ENCODE peak calls at places on chromosome X, in eight cellular contexts. One of them, this sample, is unnamed.

GRCh38 chrX:45722471-45722870 is 521.8 kb upstream of the DIPK2B start:
- DNase-seq in GM12865: no peak
- DNase-seq in RWPE1: no peak
- DNase-seq in transverse colon: no peak
- DNase-seq in type B pancreatic cell: no peak
- DNase-seq in ascending aorta: no peak
- DNase-seq in HL-60: no peak
- DNase-seq in brain microvascular endothelial cell: no peak
- DNase-seq in this sample: no peak

GRCh38 chrX:54824195-54824594 is 16.6 kb downstream of the MAGED2 start:
- DNase-seq in HL-60: no peak
- DNase-seq in GM12865: no peak
- DNase-seq in RWPE1: no peak
- DNase-seq in brain microvascular endothelial cell: no peak
- DNase-seq in transverse colon: no peak
- DNase-seq in type B pancreatic cell: no peak
- DNase-seq in ascending aorta: no peak
- DNase-seq in this sample: no peak

GRCh38 chrX:78574306-78574705 is 84.8 kb downstream of the RTL3 start:
- DNase-seq in HL-60: no peak
- DNase-seq in RWPE1: no peak
- DNase-seq in type B pancreatic cell: no peak
- DNase-seq in brain microvascular endothelial cell: no peak
- DNase-seq in ascending aorta: no peak
- DNase-seq in GM12865: no peak
- DNase-seq in transverse colon: peak
- DNase-seq in this sample: no peak

GRCh38 chrX:18119856-18120255 is 100.8 kb downstream of the BEND2 start:
- DNase-seq in brain microvascular endothelial cell: no peak
- DNase-seq in RWPE1: no peak
- DNase-seq in transverse colon: no peak
- DNase-seq in GM12865: no peak
- DNase-seq in HL-60: no peak
- DNase-seq in ascending aorta: no peak
- DNase-seq in type B pancreatic cell: no peak
- DNase-seq in this sample: no peak

GRCh38 chrX:135737361-135738071 is 24.1 kb downstream of the CT45A1 start:
- DNase-seq in HL-60: no peak
- DNase-seq in RWPE1: no peak
- DNase-seq in type B pancreatic cell: no peak
- DNase-seq in brain microvascular endothelial cell: no peak
- DNase-seq in GM12865: no peak
- DNase-seq in ascending aorta: no peak
- DNase-seq in transverse colon: no peak
- DNase-seq in this sample: no peak

GRCh38 chrX:45584717-45585116 is 384.0 kb upstream of the DIPK2B start:
- DNase-seq in type B pancreatic cell: no peak
- DNase-seq in HL-60: no peak
- DNase-seq in ascending aorta: no peak
- DNase-seq in RWPE1: peak
- DNase-seq in transverse colon: no peak
- DNase-seq in GM12865: no peak
- DNase-seq in brain microvascular endothelial cell: no peak
- DNase-seq in this sample: peak

GRCh38 chrX:139967300-139967699 is 2.0 kb upstream of the CXorf66 start:
- DNase-seq in type B pancreatic cell: no peak
- DNase-seq in HL-60: no peak
- DNase-seq in brain microvascular endothelial cell: no peak
- DNase-seq in GM12865: peak
- DNase-seq in RWPE1: no peak
- DNase-seq in ascending aorta: no peak
- DNase-seq in transverse colon: peak
- DNase-seq in this sample: no peak

GRCh38 chrX:45449982-45450381 is 249.3 kb upstream of the DIPK2B start:
- DNase-seq in RWPE1: peak
- DNase-seq in type B pancreatic cell: no peak
- DNase-seq in brain microvascular endothelial cell: no peak
- DNase-seq in HL-60: no peak
- DNase-seq in transverse colon: no peak
- DNase-seq in ascending aorta: no peak
- DNase-seq in GM12865: no peak
- DNase-seq in this sample: peak

GRCh38 chrX:3177851-3178250 is 136.6 kb downstream of the ARSF start:
- DNase-seq in ascending aorta: no peak
- DNase-seq in GM12865: no peak
- DNase-seq in RWPE1: no peak
- DNase-seq in transverse colon: no peak
- DNase-seq in HL-60: no peak
- DNase-seq in brain microvascular endothelial cell: no peak
- DNase-seq in type B pancreatic cell: no peak
- DNase-seq in this sample: peak

GRCh38 chrX:65407157-65407626 is 127.4 kb downstream of the LAS1L start:
- DNase-seq in ascending aorta: no peak
- DNase-seq in brain microvascular endothelial cell: no peak
- DNase-seq in GM12865: no peak
- DNase-seq in HL-60: no peak
- DNase-seq in transverse colon: no peak
- DNase-seq in type B pancreatic cell: no peak
- DNase-seq in RWPE1: no peak
- DNase-seq in this sample: peak

GRCh38 chrX:102966701-102967100 is 29.6 kb downstream of the RAB40AL start:
- DNase-seq in transverse colon: no peak
- DNase-seq in brain microvascular endothelial cell: peak
- DNase-seq in RWPE1: no peak
- DNase-seq in type B pancreatic cell: no peak
- DNase-seq in ascending aorta: no peak
- DNase-seq in GM12865: no peak
- DNase-seq in HL-60: no peak
- DNase-seq in this sample: no peak

DNA sequence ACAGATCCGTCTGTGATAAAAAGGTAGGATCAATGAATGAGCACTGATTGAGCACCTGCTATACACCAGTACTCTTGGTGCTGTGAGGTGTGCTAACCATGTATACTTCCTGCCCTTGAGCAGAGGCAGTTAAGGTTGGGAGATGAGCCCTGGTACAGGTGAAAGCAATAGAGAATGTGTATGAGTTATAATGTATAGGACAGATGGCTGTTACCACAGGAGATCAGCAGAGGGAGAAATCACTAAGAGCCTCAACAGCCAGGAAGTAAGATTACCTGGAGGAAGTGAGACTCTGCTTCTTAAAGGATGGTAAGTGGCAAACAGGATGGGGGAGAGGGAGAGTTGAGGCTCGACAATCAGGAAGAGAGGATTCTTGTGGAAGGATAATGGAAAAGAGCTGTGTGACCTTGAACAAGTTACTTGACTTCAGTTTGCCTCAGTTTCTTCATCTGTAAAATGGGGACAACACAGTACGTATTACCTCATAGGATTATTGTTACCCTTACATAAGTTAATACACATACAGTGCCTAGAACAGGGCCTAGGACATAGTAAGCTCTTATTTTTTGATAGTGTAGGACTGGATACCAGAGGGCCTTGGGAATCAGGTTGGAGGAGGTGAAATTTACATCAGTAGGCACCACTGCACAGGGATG is 9.1 kb downstream of the CXCR3 start:
- DNase-seq in transverse colon: no peak
- DNase-seq in RWPE1: no peak
- DNase-seq in ascending aorta: no peak
- DNase-seq in GM12865: peak
- DNase-seq in type B pancreatic cell: no peak
- DNase-seq in brain microvascular endothelial cell: no peak
- DNase-seq in HL-60: no peak
- DNase-seq in this sample: no peak
- TF ChIP-seq CTCF in transverse colon: no peak
- TF ChIP-seq CTCF in RWPE1: no peak
- TF ChIP-seq CTCF in ascending aorta: no peak
- TF ChIP-seq CTCF in GM12865: no peak
- TF ChIP-seq CTCF in type B pancreatic cell: no peak
- TF ChIP-seq CTCF in brain microvascular endothelial cell: no peak
- TF ChIP-seq CTCF in HL-60: no peak
- TF ChIP-seq CTCF in this sample: no peak

DNA sequence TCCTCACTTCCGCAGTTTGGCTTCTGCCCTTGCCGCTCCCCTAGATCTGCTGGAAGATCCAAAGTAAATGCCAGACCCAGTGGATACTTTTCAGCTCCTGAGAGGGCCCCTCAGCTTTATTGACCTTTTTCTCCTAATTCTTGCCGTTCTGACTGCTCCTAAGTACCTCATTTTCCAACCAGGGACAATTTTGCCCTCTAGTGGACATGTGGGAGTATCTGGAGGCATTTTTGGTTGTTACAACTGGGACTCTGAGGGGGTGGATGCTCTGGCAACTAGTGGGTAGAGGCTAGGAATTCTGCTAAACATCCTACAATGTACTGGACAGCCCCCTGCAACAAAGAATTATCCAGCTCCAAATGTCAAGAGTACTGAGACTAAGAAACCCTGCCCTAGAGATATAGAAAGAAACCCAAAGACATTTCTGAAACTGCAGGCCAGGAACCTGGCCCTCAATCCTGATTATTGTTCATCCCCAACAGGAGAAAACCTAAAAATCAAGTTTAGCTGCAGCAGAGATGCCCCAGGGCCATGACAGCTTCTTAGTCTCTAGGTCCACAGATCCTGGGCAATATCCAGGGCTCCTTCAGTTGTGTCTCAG is 3.4 kb downstream of the TEX13B start:
- DNase-seq in brain microvascular endothelial cell: peak
- DNase-seq in type B pancreatic cell: no peak
- DNase-seq in RWPE1: peak
- DNase-seq in HL-60: peak
- DNase-seq in transverse colon: no peak
- DNase-seq in GM12865: peak
- DNase-seq in ascending aorta: no peak
- DNase-seq in this sample: peak
- TF ChIP-seq CTCF in brain microvascular endothelial cell: peak
- TF ChIP-seq CTCF in type B pancreatic cell: peak
- TF ChIP-seq CTCF in RWPE1: peak
- TF ChIP-seq CTCF in HL-60: peak
- TF ChIP-seq CTCF in transverse colon: peak
- TF ChIP-seq CTCF in GM12865: peak
- TF ChIP-seq CTCF in ascending aorta: no peak
- TF ChIP-seq CTCF in this sample: peak

DNA sequence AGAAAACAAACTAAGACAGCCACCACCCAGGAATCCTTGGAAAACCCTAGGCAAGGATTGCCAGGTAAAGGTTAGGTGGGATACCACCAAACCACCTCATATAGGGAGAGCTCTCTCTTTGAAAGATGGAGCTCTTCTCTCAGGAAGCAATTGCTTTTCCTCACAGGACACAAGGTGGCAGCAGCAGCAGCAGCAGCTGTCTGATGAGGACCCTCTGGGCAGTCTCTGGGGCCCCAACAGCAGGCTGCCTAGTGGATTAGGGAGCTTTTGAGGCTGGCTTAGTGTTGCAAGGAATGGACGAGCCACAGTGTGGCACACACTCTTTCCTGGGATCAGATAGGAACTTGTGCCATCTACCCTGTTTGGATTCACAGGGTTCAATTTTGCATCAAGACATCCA is 41.4 kb upstream of the CHRDL1 start:
- DNase-seq in transverse colon: no peak
- DNase-seq in type B pancreatic cell: no peak
- DNase-seq in HL-60: no peak
- DNase-seq in brain microvascular endothelial cell: no peak
- DNase-seq in GM12865: no peak
- DNase-seq in ascending aorta: no peak
- DNase-seq in RWPE1: no peak
- DNase-seq in this sample: no peak
- TF ChIP-seq CTCF in transverse colon: no peak
- TF ChIP-seq CTCF in type B pancreatic cell: peak
- TF ChIP-seq CTCF in HL-60: no peak
- TF ChIP-seq CTCF in brain microvascular endothelial cell: peak
- TF ChIP-seq CTCF in GM12865: no peak
- TF ChIP-seq CTCF in ascending aorta: no peak
- TF ChIP-seq CTCF in RWPE1: no peak
- TF ChIP-seq CTCF in this sample: no peak

DNA sequence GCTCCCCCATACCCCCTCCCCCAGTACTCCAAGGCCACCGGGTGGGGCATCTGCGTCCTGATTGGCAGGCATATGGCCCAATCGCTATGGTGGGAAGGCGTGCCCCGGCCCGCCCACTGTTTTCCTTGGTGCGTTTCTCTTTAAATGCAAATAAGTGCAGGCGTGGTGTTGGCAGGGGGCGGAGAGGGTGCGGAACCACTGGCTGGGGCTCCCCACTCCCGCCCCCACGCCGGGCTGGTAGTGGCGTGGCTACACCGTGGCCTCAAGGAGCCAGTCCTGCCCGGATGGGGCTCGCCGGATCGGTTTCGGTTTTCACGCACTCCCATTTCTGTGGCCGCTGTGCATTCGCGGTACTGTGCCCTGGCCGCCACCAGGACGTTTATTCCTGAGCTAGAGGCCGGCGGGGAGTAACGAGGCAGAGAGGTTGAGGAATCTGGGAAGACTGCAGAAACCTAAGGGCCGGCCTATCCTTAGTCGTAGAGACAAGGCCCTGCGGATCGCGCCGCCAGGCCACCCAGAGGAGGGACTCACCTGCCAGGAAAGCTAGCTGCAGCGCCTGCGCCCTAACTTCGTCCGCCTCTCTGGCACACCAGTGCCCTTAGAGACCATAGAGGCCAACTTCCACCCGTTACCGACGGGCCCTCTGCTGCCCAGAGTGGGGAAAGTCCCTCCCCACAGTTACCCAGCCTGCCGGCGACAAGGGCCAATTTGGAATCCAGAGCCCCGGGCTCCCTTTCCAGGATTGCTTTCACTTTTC is 405 bp upstream of the AMER1 start:
- DNase-seq in type B pancreatic cell: peak
- DNase-seq in GM12865: peak
- DNase-seq in HL-60: peak
- DNase-seq in transverse colon: peak
- DNase-seq in RWPE1: peak
- DNase-seq in brain microvascular endothelial cell: peak
- DNase-seq in ascending aorta: peak
- DNase-seq in this sample: peak
- TF ChIP-seq CTCF in type B pancreatic cell: peak
- TF ChIP-seq CTCF in GM12865: peak
- TF ChIP-seq CTCF in HL-60: no peak
- TF ChIP-seq CTCF in transverse colon: peak
- TF ChIP-seq CTCF in RWPE1: no peak
- TF ChIP-seq CTCF in brain microvascular endothelial cell: no peak
- TF ChIP-seq CTCF in ascending aorta: peak
- TF ChIP-seq CTCF in this sample: no peak

GRCh38 chrX:150018931-150019331 is 80.6 kb upstream of the EOLA2 start:
- DNase-seq in type B pancreatic cell: no peak
- DNase-seq in HL-60: no peak
- DNase-seq in GM12865: no peak
- DNase-seq in transverse colon: no peak
- DNase-seq in RWPE1: no peak
- DNase-seq in ascending aorta: no peak
- DNase-seq in brain microvascular endothelial cell: no peak
- DNase-seq in this sample: no peak
- TF ChIP-seq CTCF in type B pancreatic cell: no peak
- TF ChIP-seq CTCF in HL-60: no peak
- TF ChIP-seq CTCF in GM12865: no peak
- TF ChIP-seq CTCF in transverse colon: no peak
- TF ChIP-seq CTCF in RWPE1: no peak
- TF ChIP-seq CTCF in ascending aorta: no peak
- TF ChIP-seq CTCF in brain microvascular endothelial cell: no peak
- TF ChIP-seq CTCF in this sample: no peak

DNA sequence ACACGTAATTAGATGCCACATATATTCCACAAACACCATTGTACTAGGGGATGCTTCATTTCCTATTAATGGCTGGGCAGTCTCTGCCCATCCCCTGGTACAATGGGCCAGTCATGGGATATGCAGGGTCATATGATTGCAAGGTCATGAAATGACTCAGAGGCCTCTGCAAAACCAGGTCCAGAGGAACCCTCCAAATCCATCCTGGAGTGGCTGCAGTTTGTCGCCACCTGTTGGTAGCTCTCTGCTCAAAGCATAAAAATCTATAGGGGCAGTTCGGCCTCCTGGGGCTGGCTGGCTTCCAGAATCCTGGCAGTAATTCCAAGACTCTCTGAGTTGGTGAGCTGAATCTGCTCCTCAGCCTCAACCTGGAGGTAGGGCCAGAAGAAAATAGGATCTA is 22.9 kb upstream of the PUDP start:
- DNase-seq in brain microvascular endothelial cell: peak
- DNase-seq in transverse colon: peak
- DNase-seq in RWPE1: no peak
- DNase-seq in HL-60: peak
- DNase-seq in GM12865: peak
- DNase-seq in type B pancreatic cell: no peak
- DNase-seq in ascending aorta: no peak
- DNase-seq in this sample: no peak
- TF ChIP-seq CTCF in brain microvascular endothelial cell: peak
- TF ChIP-seq CTCF in transverse colon: peak
- TF ChIP-seq CTCF in RWPE1: no peak
- TF ChIP-seq CTCF in HL-60: no peak
- TF ChIP-seq CTCF in GM12865: peak
- TF ChIP-seq CTCF in type B pancreatic cell: peak
- TF ChIP-seq CTCF in ascending aorta: no peak
- TF ChIP-seq CTCF in this sample: peak

This sample was measured in mammary epithelial cell.